ENCODE peak calls at places on chromosomes 5 and 9, in five cellular contexts. X, Q, I, B and J are unnamed samples.

GRCh38 chr5:82855893-82856292 is 221.3 kb downstream of the TMEM167A start:
- DNase-seq in B (no peak), X (no peak), I (peak; percentile 72), Q (no peak), J (no peak)

GRCh38 chr5:65952259-65952658 is 25.9 kb downstream of the ERBIN start:
- DNase-seq in Q (no peak), B (no peak), I (no peak), X (no peak), J (no peak)

GRCh38 chr5:180180846-180181245 is 28.2 kb downstream of the RASGEF1C start:
- DNase-seq in B (no peak), Q (no peak), X (no peak), I (no peak), J (no peak)

GRCh38 chr5:127995556-127995955 is 88.0 kb upstream of the SLC12A2 start:
- DNase-seq in X (no peak), I (peak; percentile 65), Q (no peak), B (no peak), J (no peak)

GRCh38 chr9:86413966-86414880 is 60.0 kb upstream of the TUT7 start:
- DNase-seq in B (peak; percentile 9), Q (no peak), X (no peak), I (peak; percentile 67), J (no peak)

GRCh38 chr5:96026334-96027065 is 64.8 kb upstream of the ELL2 start:
- DNase-seq in X (no peak), Q (no peak), B (no peak), I (peak; percentile 45), J (no peak)

GRCh38 chr5:8628521-8628920 is 759.6 kb downstream of the MTRR start:
- DNase-seq in B (peak; percentile 97), Q (peak; percentile 79), X (no peak), I (no peak), J (no peak)

GRCh38 chr9:123629531-123629930 is 273.5 kb downstream of the CRB2 start:
- DNase-seq in X (no peak), Q (no peak), I (no peak), B (no peak), J (no peak)

GRCh38 chr9:96150324-96151023 is 151.5 kb downstream of the HSD17B3 start:
- DNase-seq in B (no peak), X (peak; percentile 15), Q (no peak), I (no peak), J (no peak)

GRCh38 chr5:140169410-140169809 is 5.6 kb upstream of the CYSTM1 start:
- DNase-seq in X (no peak), Q (no peak), B (no peak), I (peak; percentile 40), J (no peak)

GRCh38 chr9:3768286-3768685 is 242.5 kb upstream of the RFX3 start:
- DNase-seq in Q (no peak), X (no peak), I (peak; percentile 17), B (no peak), J (no peak)

GRCh38 chr5:35990941-35991592 is at the start of gene UGT3A1:
- DNase-seq in Q (no peak), I (no peak), X (no peak), B (peak; percentile 79), J (no peak)

GRCh38 chr5:174727794-174728662 is 3.6 kb downstream of the MSX2 start:
- DNase-seq in I (no peak), B (no peak), Q (no peak), X (no peak), J (no peak)

GRCh38 chr5:78112931-78113330 is 181.6 kb downstream of the AP3B1 start:
- DNase-seq in I (no peak), B (no peak), X (no peak), Q (no peak), J (no peak)

GRCh38 chr9:91904541-91905236 is 45.3 kb downstream of the ROR2 start:
- DNase-seq in I (no peak), X (no peak), B (no peak), Q (no peak), J (no peak)

GRCh38 chr9:38276751-38277439 is 115.6 kb upstream of the ALDH1B1 start:
- DNase-seq in I (no peak), X (no peak), B (no peak), Q (no peak), J (no peak)

GRCh38 chr5:854217-854616 is 3.4 kb upstream of the ZDHHC11 start:
- DNase-seq in I (no peak), X (no peak), Q (no peak), B (no peak), J (no peak)

GRCh38 chr5:179617930-179618329 is 5.5 kb downstream of the HNRNPH1 start:
- DNase-seq in B (no peak), I (no peak), X (no peak), Q (no peak), J (no peak)

GRCh38 chr5:30112842-30113241 is 1080.6 kb upstream of the CDH6 start:
- DNase-seq in X (no peak), I (peak; percentile 38), B (no peak), Q (no peak), J (no peak)

GRCh38 chr9:16628421-16628820 is 242.0 kb downstream of the BNC2 start:
- DNase-seq in X (no peak), Q (no peak), B (no peak), I (peak; percentile 56), J (no peak)

GRCh38 chr9:133375116-133375723 is 640 bp downstream of the SURF4 start:
- DNase-seq in X (no peak), B (peak; percentile 20), Q (no peak), I (peak; percentile 39), J (no peak)

GRCh38 chr5:96279796-96280542 is 153.1 kb downstream of the PCSK1 start:
- DNase-seq in I (peak; percentile 6), Q (no peak), X (no peak), B (no peak), J (no peak)

GRCh38 chr9:12817702-12818101 is 42.9 kb downstream of the LURAP1L start:
- DNase-seq in I (peak; percentile 31), Q (no peak), B (no peak), X (no peak), J (no peak)

GRCh38 chr5:148998174-148998797 is 64.6 kb downstream of the SH3TC2 start:
- DNase-seq in X (no peak), I (peak; percentile 76), Q (no peak), B (peak; percentile 0), J (no peak)

GRCh38 chr9:70021026-70021571 is 22.5 kb upstream of the MAMDC2 start:
- DNase-seq in B (no peak), X (no peak), Q (no peak), I (peak; percentile 74), J (peak; percentile 61)

GRCh38 chr9:128340691-128341434 is 536 bp downstream of the SLC27A4 start:
- DNase-seq in Q (no peak), B (no peak), X (no peak), I (no peak), J (no peak)

GRCh38 chr9:14824481-14824880 is 85.7 kb downstream of the FREM1 start:
- DNase-seq in I (no peak), Q (no peak), X (no peak), B (no peak), J (no peak)

GRCh38 chr5:151592855-151593408 is 1.8 kb upstream of the FAT2 start:
- DNase-seq in X (no peak), Q (no peak), I (no peak), B (no peak), J (peak; percentile 18)

GRCh38 chr5:158722940-158723339 is 376.8 kb downstream of the EBF1 start:
- DNase-seq in X (no peak), I (no peak), Q (no peak), B (no peak), J (no peak)